ENCODE peak calls at places on chromosomes 13 and 19, in five cellular contexts. D is stimulated activated CD4-positive, alpha-beta T cell treated with anti-CD3 and anti-CD28 coated beads, TNF-alpha, amount 100 ng/mL, for 48 hours; M is RPMI8226; X is iris pigment epithelial cell; I is GM10248. Z is an unnamed sample.
A peak's percentile ranks its signal among the peaks of the same experiment; 100 is the strongest.

GRCh38 chr19:1042689-1043511 is 3.0 kb downstream of the ABCA7 start:
- DNase-seq in M (no peak), X (peak; percentile 35), D (no peak), I (no peak), Z (no peak)

GRCh38 chr13:106536244-106537034 is 977 bp upstream of the EFNB2 start:
- DNase-seq in D (peak; percentile 54), X (peak; percentile 88), I (peak; percentile 75), M (peak; percentile 85), Z (peak; percentile 84)

GRCh38 chr19:37855098-37855497 is 51.3 kb downstream of the WDR87 start:
- DNase-seq in I (peak; percentile 40), X (peak; percentile 59), D (peak; percentile 25), M (no peak), Z (no peak)

GRCh38 chr19:27971869-27972268 is 1241.1 kb downstream of the UQCRFS1 start:
- DNase-seq in I (no peak), D (no peak), X (no peak), M (no peak), Z (no peak)

GRCh38 chr19:2180881-2181617 is 17.3 kb downstream of the DOT1L start:
- DNase-seq in M (no peak), I (no peak), D (no peak), X (no peak), Z (no peak)

GRCh38 chr19:3699071-3699740 is 1.1 kb downstream of the PIP5K1C start:
- DNase-seq in D (no peak), M (peak; percentile 62), I (peak; percentile 63), X (peak; percentile 41), Z (peak; percentile 65)

GRCh38 chr19:45049073-45049736 is 10.4 kb downstream of the CLASRP start:
- DNase-seq in D (no peak), M (no peak), I (no peak), X (no peak), Z (no peak)

GRCh38 chr19:6012416-6013170 is 34.7 kb upstream of the RANBP3 start:
- DNase-seq in X (no peak), I (no peak), M (no peak), D (no peak), Z (no peak)

GRCh38 chr13:98454389-98454881 is 122.5 kb downstream of the STK24 start:
- DNase-seq in M (no peak), X (peak; percentile 84), I (no peak), D (no peak), Z (no peak)

GRCh38 chr19:18895828-18896341 is at the start of gene CERS1:
- DNase-seq in X (no peak), I (no peak), M (peak; percentile 37), D (no peak), Z (peak; percentile 81)

GRCh38 chr19:14536926-14537692 is 7.7 kb downstream of the TECR start:
- DNase-seq in X (peak; percentile 85), D (peak; percentile 44), M (no peak), I (peak; percentile 64), Z (peak; percentile 51)

GRCh38 chr19:19538077-19538764 is at the start of gene CILP2:
- DNase-seq in X (no peak), D (no peak), I (peak; percentile 70), M (no peak), Z (peak; percentile 83)

GRCh38 chr19:50508850-50509190 is 2.2 kb downstream of the JOSD2 start:
- DNase-seq in X (no peak), M (no peak), I (no peak), D (no peak), Z (no peak)

GRCh38 chr13:111893607-111894443 is 173.1 kb upstream of the SOX1 start:
- DNase-seq in X (no peak), D (no peak), I (no peak), M (no peak), Z (no peak)

GRCh38 chr13:67369895-67370660 is 139.9 kb upstream of the PCDH9 start:
- DNase-seq in X (peak; percentile 99), I (no peak), D (no peak), M (no peak), Z (no peak)

GRCh38 chr19:29645911-29646310 is 19.4 kb upstream of the PLEKHF1 start:
- DNase-seq in I (no peak), M (peak; percentile 47), X (peak; percentile 55), D (no peak), Z (no peak)

GRCh38 chr19:2014731-2015610 is 543 bp downstream of the BTBD2 start:
- DNase-seq in X (no peak), D (no peak), I (peak; percentile 72), M (peak; percentile 52), Z (peak; percentile 82)

GRCh38 chr13:73984949-73985691 is 149.1 kb downstream of the KLF12 start:
- DNase-seq in M (no peak), I (no peak), X (no peak), D (peak; percentile 67), Z (no peak)

GRCh38 chr19:30878456-30878855 is 470.8 kb downstream of the TSHZ3 start:
- DNase-seq in M (no peak), D (no peak), X (no peak), I (no peak), Z (no peak)

GRCh38 chr13:30690282-30691188 is 44.8 kb upstream of the ALOX5AP start:
- DNase-seq in I (no peak), X (peak; percentile 97), M (peak; percentile 84), D (no peak), Z (no peak)

GRCh38 chr13:40185393-40185792 is 481.0 kb downstream of the FOXO1 start:
- DNase-seq in M (no peak), D (no peak), I (no peak), X (no peak), Z (no peak)

GRCh38 chr13:111291908-111292307 is 28.5 kb upstream of the TEX29 start:
- DNase-seq in D (no peak), I (no peak), X (no peak), M (no peak), Z (no peak)

GRCh38 chr13:43874512-43875092 is 4.9 kb downstream of the CCDC122 start:
- DNase-seq in M (no peak), I (peak; percentile 17), X (peak; percentile 28), D (no peak), Z (no peak)

GRCh38 chr19:12194827-12195500 is 32.1 kb downstream of the ZNF136 start:
- DNase-seq in M (no peak), I (peak; percentile 38), D (peak; percentile 76), X (peak; percentile 75), Z (peak; percentile 37)

GRCh38 chr19:1343026-1343425 is 40.7 kb upstream of the NDUFS7 start:
- DNase-seq in I (no peak), D (no peak), X (no peak), M (no peak), Z (no peak)

GRCh38 chr13:112446347-112446861 is 70.2 kb downstream of the SPACA7 start:
- DNase-seq in D (no peak), I (no peak), X (no peak), M (no peak), Z (peak; percentile 33)

GRCh38 chr13:104253063-104253680 is 1187.0 kb upstream of the SLC10A2 start:
- DNase-seq in M (no peak), D (no peak), I (no peak), X (peak; percentile 46), Z (no peak)

GRCh38 chr13:42364613-42365000 is 92.7 kb downstream of the AKAP11 start:
- DNase-seq in X (peak; percentile 35), I (no peak), D (no peak), M (no peak), Z (no peak)

GRCh38 chr19:51511353-51511752 is 9.8 kb upstream of the SIGLEC12 start:
- DNase-seq in D (no peak), M (peak; percentile 33), X (peak; percentile 4), I (no peak), Z (no peak)

GRCh38 chr13:45328661-45329105 is 12.3 kb downstream of the TPT1 start:
- DNase-seq in M (no peak), X (peak; percentile 90), D (no peak), I (no peak), Z (no peak)

GRCh38 chr13:106649495-106649894 is 81.6 kb upstream of the ARGLU1 start:
- DNase-seq in M (no peak), X (peak; percentile 60), I (no peak), D (no peak), Z (no peak)

GRCh38 chr19:13834308-13834790 is 39.1 kb downstream of the ZSWIM4 start:
- DNase-seq in X (peak; percentile 76), I (no peak), M (no peak), D (no peak), Z (no peak)

GRCh38 chr19:21604351-21604926 is 99.0 kb downstream of the ZNF429 start:
- DNase-seq in X (peak; percentile 62), M (peak; percentile 21), I (no peak), D (no peak), Z (no peak)

GRCh38 chr13:79171131-79172061 is 234.7 kb downstream of the RBM26 start:
- DNase-seq in D (no peak), I (no peak), X (no peak), M (no peak), Z (no peak)

GRCh38 chr19:18086590-18087138 is at the start of gene IL12RB1:
- DNase-seq in D (no peak), M (peak; percentile 51), I (peak; percentile 66), X (peak; percentile 27), Z (peak; percentile 58)

GRCh38 chr19:54434112-54434861 is 14.7 kb upstream of the LENG8 start:
- DNase-seq in X (no peak), M (no peak), D (no peak), I (no peak), Z (no peak)

GRCh38 chr19:42422576-42423461 is 4.4 kb downstream of the LIPE start:
- DNase-seq in D (peak; percentile 20), M (peak; percentile 65), I (peak; percentile 62), X (no peak), Z (peak; percentile 60)

GRCh38 chr13:67308004-67308772 is 78.1 kb upstream of the PCDH9 start:
- DNase-seq in I (no peak), D (no peak), M (no peak), X (peak; percentile 7), Z (no peak)

GRCh38 chr13:62706035-62706434 is 1290.4 kb upstream of the PCDH20 start:
- DNase-seq in X (peak; percentile 2), M (no peak), D (no peak), I (no peak), Z (no peak)